ENCODE peak calls at places on chromosome 20, in four cellular contexts. One of them, this sample, is unnamed.

GRCh38 chr20:17608701-17609497 is 39.0 kb downstream of the DSTN start:
- DNase-seq in nephron progenitor cell: no peak
- DNase-seq in GM23338: no peak
- DNase-seq in GOT3: no peak
- DNase-seq in this sample: no peak

GRCh38 chr20:39853664-39854063 is 835.4 kb downstream of the MAFB start:
- DNase-seq in nephron progenitor cell: peak
- DNase-seq in GOT3: peak
- DNase-seq in GM23338: peak
- DNase-seq in this sample: peak

GRCh38 chr20:21571841-21572690 is 58.2 kb upstream of the NKX2-2 start:
- DNase-seq in nephron progenitor cell: peak
- DNase-seq in GM23338: peak
- DNase-seq in GOT3: no peak
- DNase-seq in this sample: peak

GRCh38 chr20:48049631-48050030 is 264.4 kb upstream of the SULF2 start:
- DNase-seq in nephron progenitor cell: no peak
- DNase-seq in GOT3: no peak
- DNase-seq in GM23338: no peak
- DNase-seq in this sample: no peak

GRCh38 chr20:57434390-57434700 is 43.1 kb downstream of the RBM38 start:
- DNase-seq in nephron progenitor cell: no peak
- DNase-seq in GOT3: no peak
- DNase-seq in GM23338: no peak
- DNase-seq in this sample: peak

GRCh38 chr20:36881888-36882287 is 6.0 kb downstream of the TLDC2 start:
- DNase-seq in nephron progenitor cell: no peak
- DNase-seq in GM23338: no peak
- DNase-seq in GOT3: no peak
- DNase-seq in this sample: no peak

GRCh38 chr20:22411568-22412450 is 172.6 kb downstream of the FOXA2 start:
- DNase-seq in nephron progenitor cell: no peak
- DNase-seq in GOT3: no peak
- DNase-seq in GM23338: no peak
- DNase-seq in this sample: no peak

GRCh38 chr20:41009960-41010359 is 18.7 kb upstream of the TOP1 start:
- DNase-seq in nephron progenitor cell: no peak
- DNase-seq in GM23338: no peak
- DNase-seq in GOT3: no peak
- DNase-seq in this sample: no peak

GRCh38 chr20:50278684-50279531 is 88.3 kb downstream of the CEBPB start:
- DNase-seq in nephron progenitor cell: no peak
- DNase-seq in GM23338: peak
- DNase-seq in GOT3: no peak
- DNase-seq in this sample: no peak

GRCh38 chr20:62320581-62321354 is 18.0 kb downstream of the ADRM1 start:
- DNase-seq in GM23338: peak
- DNase-seq in nephron progenitor cell: peak
- DNase-seq in GOT3: no peak
- DNase-seq in this sample: peak

GRCh38 chr20:57561356-57562279 is 708 bp downstream of the PCK1 start:
- DNase-seq in GOT3: no peak
- DNase-seq in GM23338: no peak
- DNase-seq in nephron progenitor cell: no peak
- DNase-seq in this sample: no peak

GRCh38 chr20:1001981-1002681 is at the start of gene RSPO4:
- DNase-seq in GOT3: no peak
- DNase-seq in GM23338: peak
- DNase-seq in nephron progenitor cell: peak
- DNase-seq in this sample: peak

GRCh38 chr20:416950-417800 is 9.1 kb downstream of the RBCK1 start:
- DNase-seq in GOT3: no peak
- DNase-seq in GM23338: no peak
- DNase-seq in nephron progenitor cell: no peak
- DNase-seq in this sample: no peak

GRCh38 chr20:46722450-46722849 is 13.0 kb downstream of the SLC2A10 start:
- DNase-seq in nephron progenitor cell: no peak
- DNase-seq in GM23338: no peak
- DNase-seq in GOT3: no peak
- DNase-seq in this sample: no peak

GRCh38 chr20:34861386-34862084 is 11.1 kb downstream of the GGT7 start:
- DNase-seq in GM23338: no peak
- DNase-seq in nephron progenitor cell: no peak
- DNase-seq in GOT3: no peak
- DNase-seq in this sample: no peak

GRCh38 chr20:37649017-37649416 is 44.8 kb upstream of the CTNNBL1 start:
- DNase-seq in GM23338: no peak
- DNase-seq in nephron progenitor cell: no peak
- DNase-seq in GOT3: no peak
- DNase-seq in this sample: no peak

GRCh38 chr20:49821850-49822249 is 9.2 kb downstream of the SLC9A8 start:
- DNase-seq in GOT3: no peak
- DNase-seq in nephron progenitor cell: no peak
- DNase-seq in GM23338: no peak
- DNase-seq in this sample: no peak

GRCh38 chr20:46683939-46684750 is 5.1 kb downstream of the TP53RK start:
- DNase-seq in GM23338: peak
- DNase-seq in nephron progenitor cell: peak
- DNase-seq in GOT3: no peak
- DNase-seq in this sample: peak

GRCh38 chr20:32474967-32475819 is 109.9 kb downstream of the NOL4L start:
- DNase-seq in GOT3: peak
- DNase-seq in nephron progenitor cell: peak
- DNase-seq in GM23338: peak
- DNase-seq in this sample: peak

GRCh38 chr20:4998160-4998651 is 3.1 kb downstream of the SLC23A2 start:
- DNase-seq in GM23338: peak
- DNase-seq in nephron progenitor cell: no peak
- DNase-seq in GOT3: no peak
- DNase-seq in this sample: peak

This sample was measured in neural progenitor cell.